ENCODE peak calls at places on chromosomes 13 and 19, in five cellular contexts. I is right lobe of liver, G is Peyer's patch, B is M059J, D is AG08396. F is an unnamed sample.

GRCh38 chr19:40658031-40658430 is 32.4 kb downstream of the NUMBL start:
- DNase-seq in I (no peak), G (no peak), B (no peak), D (no peak), F (no peak)

GRCh38 chr19:42066075-42066754 is 3.8 kb downstream of the GRIK5 start:
- DNase-seq in I (no peak), G (no peak), B (peak), D (peak), F (peak)

GRCh38 chr19:3188627-3189596 is 3.2 kb downstream of the NCLN start:
- DNase-seq in I (peak), G (peak), B (no peak), D (no peak), F (no peak)

GRCh38 chr13:102293723-102294122 is 108.1 kb downstream of the FGF14 start:
- DNase-seq in I (no peak), G (no peak), B (no peak), D (no peak), F (no peak)

GRCh38 chr19:29088761-29089160 is 124.2 kb downstream of the UQCRFS1 start:
- DNase-seq in I (no peak), G (no peak), B (no peak), D (no peak), F (no peak)

GRCh38 chr13:28046981-28047380 is 53.4 kb downstream of the FLT3 start:
- DNase-seq in I (no peak), G (no peak), B (peak), D (peak), F (no peak)

GRCh38 chr19:45981350-45981749 is 7.7 kb upstream of the NOVA2 start:
- DNase-seq in I (no peak), G (no peak), B (peak), D (no peak), F (no peak)

GRCh38 chr19:23391239-23391638 is 4.0 kb downstream of the ZNF91 start:
- DNase-seq in I (no peak), G (no peak), B (no peak), D (no peak), F (no peak)

GRCh38 chr13:76123548-76123947 is 487.4 kb downstream of the LMO7 start:
- DNase-seq in I (no peak), G (no peak), B (no peak), D (no peak), F (no peak)

GRCh38 chr13:34172048-34172447 is 354.1 kb downstream of the RFC3 start:
- DNase-seq in I (no peak), G (no peak), B (peak), D (no peak), F (no peak)

GRCh38 chr13:28059214-28059613 is 41.2 kb downstream of the FLT3 start:
- DNase-seq in I (peak), G (peak), B (no peak), D (no peak), F (peak)

GRCh38 chr13:112887151-112887550 is 81.9 kb upstream of the MCF2L start:
- DNase-seq in I (peak), G (no peak), B (no peak), D (no peak), F (no peak)